ENCODE peak calls at places on chromosomes 16 and 17, in eight cellular contexts. One of them, this sample, is unnamed.

GRCh38 chr17:40803617-40804082 is 3.9 kb upstream of the KRT28 start:
- DNase-seq in astrocyte of the hippocampus: peak
- DNase-seq in sigmoid colon: peak
- DNase-seq in stimulated activated naive CD4-positive, alpha-beta T cell: peak
- DNase-seq in AG10803: peak
- DNase-seq in fibroblast of villous mesenchyme: peak
- DNase-seq in Right ventricle myocardium inferior: peak
- DNase-seq in EL: peak
- DNase-seq in this sample: peak

GRCh38 chr16:71867934-71868333 is 16.0 kb downstream of the ZNF821 start:
- DNase-seq in AG10803: no peak
- DNase-seq in stimulated activated naive CD4-positive, alpha-beta T cell: no peak
- DNase-seq in Right ventricle myocardium inferior: no peak
- DNase-seq in fibroblast of villous mesenchyme: no peak
- DNase-seq in EL: no peak
- DNase-seq in astrocyte of the hippocampus: no peak
- DNase-seq in sigmoid colon: no peak
- DNase-seq in this sample: no peak

GRCh38 chr16:66961065-66961744 is at the start of gene CES3:
- DNase-seq in AG10803: peak
- DNase-seq in astrocyte of the hippocampus: peak
- DNase-seq in stimulated activated naive CD4-positive, alpha-beta T cell: peak
- DNase-seq in fibroblast of villous mesenchyme: peak
- DNase-seq in EL: peak
- DNase-seq in sigmoid colon: no peak
- DNase-seq in Right ventricle myocardium inferior: peak
- DNase-seq in this sample: peak

GRCh38 chr17:10668771-10669170 is 11.7 kb upstream of the MYH3 start:
- DNase-seq in fibroblast of villous mesenchyme: peak
- DNase-seq in AG10803: peak
- DNase-seq in sigmoid colon: no peak
- DNase-seq in stimulated activated naive CD4-positive, alpha-beta T cell: no peak
- DNase-seq in EL: peak
- DNase-seq in Right ventricle myocardium inferior: no peak
- DNase-seq in astrocyte of the hippocampus: peak
- DNase-seq in this sample: no peak

GRCh38 chr17:6269474-6269873 is 165.4 kb downstream of the AIPL1 start:
- DNase-seq in fibroblast of villous mesenchyme: peak
- DNase-seq in astrocyte of the hippocampus: peak
- DNase-seq in stimulated activated naive CD4-positive, alpha-beta T cell: no peak
- DNase-seq in sigmoid colon: no peak
- DNase-seq in Right ventricle myocardium inferior: no peak
- DNase-seq in EL: peak
- DNase-seq in AG10803: peak
- DNase-seq in this sample: peak

GRCh38 chr17:37766951-37767350 is 22.1 kb upstream of the HNF1B start:
- DNase-seq in AG10803: no peak
- DNase-seq in fibroblast of villous mesenchyme: no peak
- DNase-seq in sigmoid colon: no peak
- DNase-seq in astrocyte of the hippocampus: no peak
- DNase-seq in Right ventricle myocardium inferior: no peak
- DNase-seq in EL: no peak
- DNase-seq in stimulated activated naive CD4-positive, alpha-beta T cell: no peak
- DNase-seq in this sample: peak

GRCh38 chr17:65564793-65565192 is 3.3 kb upstream of the AXIN2 start:
- DNase-seq in EL: no peak
- DNase-seq in fibroblast of villous mesenchyme: no peak
- DNase-seq in sigmoid colon: peak
- DNase-seq in stimulated activated naive CD4-positive, alpha-beta T cell: no peak
- DNase-seq in AG10803: no peak
- DNase-seq in astrocyte of the hippocampus: peak
- DNase-seq in Right ventricle myocardium inferior: no peak
- DNase-seq in this sample: no peak

GRCh38 chr17:80297996-80298560 is 37.4 kb downstream of the RNF213 start:
- DNase-seq in Right ventricle myocardium inferior: no peak
- DNase-seq in EL: no peak
- DNase-seq in AG10803: no peak
- DNase-seq in sigmoid colon: no peak
- DNase-seq in stimulated activated naive CD4-positive, alpha-beta T cell: no peak
- DNase-seq in fibroblast of villous mesenchyme: no peak
- DNase-seq in astrocyte of the hippocampus: no peak
- DNase-seq in this sample: no peak

GRCh38 chr16:28192811-28193529 is 18.8 kb downstream of the XPO6 start:
- DNase-seq in EL: no peak
- DNase-seq in sigmoid colon: no peak
- DNase-seq in fibroblast of villous mesenchyme: no peak
- DNase-seq in astrocyte of the hippocampus: no peak
- DNase-seq in AG10803: no peak
- DNase-seq in Right ventricle myocardium inferior: no peak
- DNase-seq in stimulated activated naive CD4-positive, alpha-beta T cell: peak
- DNase-seq in this sample: no peak

GRCh38 chr17:27226611-27227234 is 67.2 kb upstream of the WSB1 start:
- DNase-seq in fibroblast of villous mesenchyme: peak
- DNase-seq in sigmoid colon: no peak
- DNase-seq in EL: peak
- DNase-seq in AG10803: peak
- DNase-seq in stimulated activated naive CD4-positive, alpha-beta T cell: no peak
- DNase-seq in astrocyte of the hippocampus: peak
- DNase-seq in Right ventricle myocardium inferior: no peak
- DNase-seq in this sample: peak

GRCh38 chr17:83028851-83029250 is 50.6 kb upstream of the METRNL start:
- DNase-seq in sigmoid colon: peak
- DNase-seq in fibroblast of villous mesenchyme: no peak
- DNase-seq in AG10803: no peak
- DNase-seq in stimulated activated naive CD4-positive, alpha-beta T cell: no peak
- DNase-seq in astrocyte of the hippocampus: no peak
- DNase-seq in Right ventricle myocardium inferior: no peak
- DNase-seq in EL: no peak
- DNase-seq in this sample: no peak

GRCh38 chr17:66364508-66365203 is 62.2 kb downstream of the PRKCA start:
- DNase-seq in sigmoid colon: no peak
- DNase-seq in AG10803: no peak
- DNase-seq in fibroblast of villous mesenchyme: no peak
- DNase-seq in stimulated activated naive CD4-positive, alpha-beta T cell: no peak
- DNase-seq in astrocyte of the hippocampus: no peak
- DNase-seq in Right ventricle myocardium inferior: no peak
- DNase-seq in EL: no peak
- DNase-seq in this sample: no peak

GRCh38 chr17:74011963-74012362 is 191.5 kb upstream of the RPL38 start:
- DNase-seq in EL: no peak
- DNase-seq in AG10803: peak
- DNase-seq in sigmoid colon: no peak
- DNase-seq in fibroblast of villous mesenchyme: no peak
- DNase-seq in Right ventricle myocardium inferior: no peak
- DNase-seq in stimulated activated naive CD4-positive, alpha-beta T cell: no peak
- DNase-seq in astrocyte of the hippocampus: no peak
- DNase-seq in this sample: no peak

GRCh38 chr17:73740370-73740769 is 96.1 kb upstream of the SDK2 start:
- DNase-seq in sigmoid colon: no peak
- DNase-seq in astrocyte of the hippocampus: no peak
- DNase-seq in Right ventricle myocardium inferior: no peak
- DNase-seq in fibroblast of villous mesenchyme: no peak
- DNase-seq in stimulated activated naive CD4-positive, alpha-beta T cell: no peak
- DNase-seq in EL: no peak
- DNase-seq in AG10803: no peak
- DNase-seq in this sample: no peak

GRCh38 chr16:10325783-10326543 is 59.9 kb upstream of the ATF7IP2 start:
- DNase-seq in sigmoid colon: no peak
- DNase-seq in Right ventricle myocardium inferior: no peak
- DNase-seq in astrocyte of the hippocampus: no peak
- DNase-seq in fibroblast of villous mesenchyme: no peak
- DNase-seq in EL: no peak
- DNase-seq in stimulated activated naive CD4-positive, alpha-beta T cell: no peak
- DNase-seq in AG10803: no peak
- DNase-seq in this sample: no peak

GRCh38 chr17:64607862-64608565 is 54.1 kb downstream of the SMURF2 start:
- DNase-seq in Right ventricle myocardium inferior: no peak
- DNase-seq in fibroblast of villous mesenchyme: peak
- DNase-seq in stimulated activated naive CD4-positive, alpha-beta T cell: no peak
- DNase-seq in sigmoid colon: no peak
- DNase-seq in EL: no peak
- DNase-seq in astrocyte of the hippocampus: no peak
- DNase-seq in AG10803: peak
- DNase-seq in this sample: no peak

GRCh38 chr17:57965521-57966160 is 10.4 kb upstream of the CUEDC1 start:
- DNase-seq in stimulated activated naive CD4-positive, alpha-beta T cell: no peak
- DNase-seq in astrocyte of the hippocampus: no peak
- DNase-seq in EL: no peak
- DNase-seq in fibroblast of villous mesenchyme: no peak
- DNase-seq in Right ventricle myocardium inferior: no peak
- DNase-seq in AG10803: no peak
- DNase-seq in sigmoid colon: no peak
- DNase-seq in this sample: no peak

GRCh38 chr17:38654411-38655398 is 20.1 kb downstream of the EPOP start:
- DNase-seq in stimulated activated naive CD4-positive, alpha-beta T cell: no peak
- DNase-seq in EL: no peak
- DNase-seq in AG10803: no peak
- DNase-seq in Right ventricle myocardium inferior: no peak
- DNase-seq in astrocyte of the hippocampus: no peak
- DNase-seq in sigmoid colon: no peak
- DNase-seq in fibroblast of villous mesenchyme: no peak
- DNase-seq in this sample: no peak

GRCh38 chr17:49753959-49754391 is 10.0 kb downstream of the FAM117A start:
- DNase-seq in Right ventricle myocardium inferior: no peak
- DNase-seq in fibroblast of villous mesenchyme: peak
- DNase-seq in astrocyte of the hippocampus: no peak
- DNase-seq in sigmoid colon: no peak
- DNase-seq in stimulated activated naive CD4-positive, alpha-beta T cell: no peak
- DNase-seq in AG10803: peak
- DNase-seq in EL: no peak
- DNase-seq in this sample: no peak

GRCh38 chr17:47315451-47316266 is 8.1 kb upstream of the EFCAB13 start:
- DNase-seq in AG10803: peak
- DNase-seq in sigmoid colon: no peak
- DNase-seq in fibroblast of villous mesenchyme: peak
- DNase-seq in astrocyte of the hippocampus: peak
- DNase-seq in EL: peak
- DNase-seq in Right ventricle myocardium inferior: no peak
- DNase-seq in stimulated activated naive CD4-positive, alpha-beta T cell: no peak
- DNase-seq in this sample: peak

GRCh38 chr16:89194340-89195311 is 5.7 kb downstream of the SLC22A31 start:
- DNase-seq in Right ventricle myocardium inferior: peak
- DNase-seq in fibroblast of villous mesenchyme: no peak
- DNase-seq in AG10803: no peak
- DNase-seq in astrocyte of the hippocampus: no peak
- DNase-seq in EL: no peak
- DNase-seq in stimulated activated naive CD4-positive, alpha-beta T cell: no peak
- DNase-seq in sigmoid colon: no peak
- DNase-seq in this sample: no peak

GRCh38 chr17:78996781-78997201 is 12.8 kb downstream of the CANT1 start:
- DNase-seq in sigmoid colon: peak
- DNase-seq in Right ventricle myocardium inferior: peak
- DNase-seq in AG10803: no peak
- DNase-seq in fibroblast of villous mesenchyme: no peak
- DNase-seq in EL: no peak
- DNase-seq in astrocyte of the hippocampus: no peak
- DNase-seq in stimulated activated naive CD4-positive, alpha-beta T cell: no peak
- DNase-seq in this sample: no peak

GRCh38 chr16:79601092-79601977 is 798 bp upstream of the MAF start:
- DNase-seq in astrocyte of the hippocampus: peak
- DNase-seq in sigmoid colon: peak
- DNase-seq in EL: no peak
- DNase-seq in fibroblast of villous mesenchyme: peak
- DNase-seq in stimulated activated naive CD4-positive, alpha-beta T cell: no peak
- DNase-seq in Right ventricle myocardium inferior: peak
- DNase-seq in AG10803: peak
- DNase-seq in this sample: peak

GRCh38 chr17:77481476-77482374 is 341.0 kb downstream of the SEC14L1 start:
- DNase-seq in Right ventricle myocardium inferior: peak
- DNase-seq in stimulated activated naive CD4-positive, alpha-beta T cell: no peak
- DNase-seq in astrocyte of the hippocampus: no peak
- DNase-seq in sigmoid colon: no peak
- DNase-seq in fibroblast of villous mesenchyme: no peak
- DNase-seq in AG10803: no peak
- DNase-seq in EL: no peak
- DNase-seq in this sample: no peak

GRCh38 chr16:47377156-47377555 is 83.7 kb downstream of the ITFG1 start:
- DNase-seq in Right ventricle myocardium inferior: no peak
- DNase-seq in sigmoid colon: no peak
- DNase-seq in stimulated activated naive CD4-positive, alpha-beta T cell: no peak
- DNase-seq in AG10803: no peak
- DNase-seq in fibroblast of villous mesenchyme: peak
- DNase-seq in astrocyte of the hippocampus: peak
- DNase-seq in EL: peak
- DNase-seq in this sample: peak

GRCh38 chr17:40503154-40503553 is 1.7 kb upstream of the TNS4 start:
- DNase-seq in astrocyte of the hippocampus: no peak
- DNase-seq in AG10803: no peak
- DNase-seq in fibroblast of villous mesenchyme: no peak
- DNase-seq in Right ventricle myocardium inferior: no peak
- DNase-seq in sigmoid colon: no peak
- DNase-seq in EL: no peak
- DNase-seq in stimulated activated naive CD4-positive, alpha-beta T cell: no peak
- DNase-seq in this sample: no peak

GRCh38 chr17:156946-157345 is 19.6 kb downstream of the SCGB1C2 start:
- DNase-seq in sigmoid colon: no peak
- DNase-seq in AG10803: no peak
- DNase-seq in fibroblast of villous mesenchyme: no peak
- DNase-seq in stimulated activated naive CD4-positive, alpha-beta T cell: no peak
- DNase-seq in astrocyte of the hippocampus: no peak
- DNase-seq in Right ventricle myocardium inferior: peak
- DNase-seq in EL: no peak
- DNase-seq in this sample: no peak

GRCh38 chr17:52212851-52213250 is 54.3 kb upstream of the CA10 start:
- DNase-seq in AG10803: no peak
- DNase-seq in Right ventricle myocardium inferior: no peak
- DNase-seq in astrocyte of the hippocampus: no peak
- DNase-seq in stimulated activated naive CD4-positive, alpha-beta T cell: no peak
- DNase-seq in fibroblast of villous mesenchyme: no peak
- DNase-seq in EL: no peak
- DNase-seq in sigmoid colon: no peak
- DNase-seq in this sample: no peak

GRCh38 chr16:89422905-89423630 is 67.3 kb downstream of the ANKRD11 start:
- DNase-seq in sigmoid colon: no peak
- DNase-seq in fibroblast of villous mesenchyme: peak
- DNase-seq in stimulated activated naive CD4-positive, alpha-beta T cell: no peak
- DNase-seq in Right ventricle myocardium inferior: no peak
- DNase-seq in EL: peak
- DNase-seq in AG10803: peak
- DNase-seq in astrocyte of the hippocampus: peak
- DNase-seq in this sample: no peak

GRCh38 chr17:81039854-81040758 is 5.2 kb downstream of the BAIAP2 start:
- DNase-seq in fibroblast of villous mesenchyme: peak
- DNase-seq in astrocyte of the hippocampus: peak
- DNase-seq in Right ventricle myocardium inferior: no peak
- DNase-seq in stimulated activated naive CD4-positive, alpha-beta T cell: no peak
- DNase-seq in EL: peak
- DNase-seq in sigmoid colon: no peak
- DNase-seq in AG10803: peak
- DNase-seq in this sample: peak

GRCh38 chr17:64442550-64442971 is 6.4 kb upstream of the MILR1 start:
- DNase-seq in fibroblast of villous mesenchyme: no peak
- DNase-seq in astrocyte of the hippocampus: no peak
- DNase-seq in sigmoid colon: no peak
- DNase-seq in stimulated activated naive CD4-positive, alpha-beta T cell: no peak
- DNase-seq in Right ventricle myocardium inferior: no peak
- DNase-seq in AG10803: no peak
- DNase-seq in EL: no peak
- DNase-seq in this sample: no peak

GRCh38 chr17:48995871-48996695 is 1.1 kb upstream of the IGF2BP1 start:
- DNase-seq in fibroblast of villous mesenchyme: peak
- DNase-seq in astrocyte of the hippocampus: peak
- DNase-seq in stimulated activated naive CD4-positive, alpha-beta T cell: no peak
- DNase-seq in Right ventricle myocardium inferior: no peak
- DNase-seq in sigmoid colon: no peak
- DNase-seq in EL: peak
- DNase-seq in AG10803: no peak
- DNase-seq in this sample: no peak

GRCh38 chr16:81088836-81089235 is 7.4 kb downstream of the GCSH start:
- DNase-seq in sigmoid colon: no peak
- DNase-seq in fibroblast of villous mesenchyme: no peak
- DNase-seq in astrocyte of the hippocampus: no peak
- DNase-seq in Right ventricle myocardium inferior: no peak
- DNase-seq in stimulated activated naive CD4-positive, alpha-beta T cell: no peak
- DNase-seq in EL: no peak
- DNase-seq in AG10803: no peak
- DNase-seq in this sample: no peak

GRCh38 chr17:18362509-18363020 is 785 bp downstream of the SHMT1 start:
- DNase-seq in EL: peak
- DNase-seq in sigmoid colon: peak
- DNase-seq in astrocyte of the hippocampus: peak
- DNase-seq in Right ventricle myocardium inferior: peak
- DNase-seq in AG10803: peak
- DNase-seq in fibroblast of villous mesenchyme: peak
- DNase-seq in stimulated activated naive CD4-positive, alpha-beta T cell: no peak
- DNase-seq in this sample: peak

This sample was measured in MCF 10A.